ENCODE peak calls at places on chromosomes 6 and 20, in nine cellular contexts. Q is K562; N is cerebellar nuclear complex; G is stimulated activated CD8-positive, alpha-beta memory T cell treated with anti-CD3 and anti-CD28 coated beads, Interleukin-2, amount 100 ng/mL, for 1 hour; D is A549; R is CD4-positive, alpha-beta T cell; H is CD8-positive, alpha-beta T cell; M is omental fat pad; B is smooth muscle cell of the brain vasculature. E is an unnamed sample.

GRCh38 chr6:35368038-35368887 is 25.9 kb downstream of the PPARD start:
- DNase-seq in R (no peak), H (no peak), M (no peak), G (no peak), B (no peak), D (no peak), Q (no peak), N (no peak), E (no peak)

GRCh38 chr6:20447581-20448132 is 46.0 kb downstream of the E2F3 start:
- DNase-seq in M (no peak), R (no peak), N (no peak), B (no peak), D (no peak), Q (no peak), H (no peak), G (no peak), E (no peak)

GRCh38 chr6:130505808-130506207 is 140.0 kb downstream of the TMEM200A start:
- DNase-seq in B (no peak), R (no peak), G (no peak), Q (no peak), N (no peak), D (no peak), M (no peak), H (no peak), E (no peak)

GRCh38 chr20:24405810-24406209 is 63.6 kb upstream of the SYNDIG1 start:
- DNase-seq in B (peak; percentile 13), D (no peak), H (no peak), Q (no peak), G (no peak), M (no peak), R (no peak), N (no peak), E (no peak)

GRCh38 chr6:33112148-33112547 is 36.4 kb downstream of the HLA-DPB1 start:
- DNase-seq in D (no peak), H (peak; percentile 22), G (no peak), M (no peak), Q (peak; percentile 59), B (no peak), R (no peak), N (peak; percentile 78), E (no peak)

GRCh38 chr20:43584448-43585138 is 6.1 kb upstream of the IFT52 start:
- DNase-seq in H (no peak), D (no peak), G (no peak), Q (no peak), M (no peak), N (no peak), R (no peak), B (no peak), E (no peak)

GRCh38 chr6:48835421-48835958 is 627.6 kb downstream of the MMUT start:
- DNase-seq in B (no peak), N (no peak), M (no peak), G (no peak), H (no peak), Q (no peak), R (no peak), D (no peak), E (no peak)

GRCh38 chr6:117449549-117450439 is 24.1 kb upstream of the ROS1 start:
- DNase-seq in N (no peak), H (peak; percentile 69), B (peak; percentile 68), M (peak; percentile 48), D (no peak), R (peak; percentile 32), Q (peak; percentile 24), G (peak; percentile 6), E (peak; percentile 38)

GRCh38 chr6:38814761-38815160 is 99.7 kb downstream of the DNAH8 start:
- DNase-seq in Q (no peak), M (no peak), R (no peak), D (no peak), N (no peak), H (no peak), G (no peak), B (no peak), E (no peak)

GRCh38 chr20:58893355-58894151 is 41.0 kb downstream of the GNAS start:
- DNase-seq in G (no peak), Q (no peak), B (no peak), R (no peak), D (no peak), H (no peak), M (no peak), N (no peak), E (no peak)

GRCh38 chr6:98433325-98433724 is 401.0 kb upstream of the POU3F2 start:
- DNase-seq in R (no peak), Q (no peak), M (no peak), D (no peak), G (no peak), N (no peak), H (no peak), B (no peak), E (no peak)

GRCh38 chr6:129644567-129645015 is 65.4 kb downstream of the ARHGAP18 start:
- DNase-seq in M (no peak), G (no peak), D (no peak), R (no peak), H (no peak), N (no peak), Q (no peak), B (no peak), E (no peak)

GRCh38 chr6:20906938-20907337 is 372.7 kb downstream of the CDKAL1 start:
- DNase-seq in N (no peak), G (no peak), M (no peak), Q (no peak), R (no peak), B (peak; percentile 6), D (no peak), H (no peak), E (no peak)

GRCh38 chr6:143337201-143337949 is 113.1 kb downstream of the ADAT2 start:
- DNase-seq in R (peak; percentile 12), B (no peak), D (no peak), M (no peak), N (no peak), Q (peak; percentile 60), H (peak; percentile 49), G (no peak), E (peak; percentile 16)

GRCh38 chr6:14337157-14337556 is 219.6 kb downstream of the CD83 start:
- DNase-seq in N (no peak), R (no peak), G (no peak), D (no peak), Q (no peak), B (no peak), M (no peak), H (no peak), E (no peak)